ENCODE peak calls at places on chromosomes 13 and 19, in ten cellular contexts. U is brain microvascular endothelial cell; Q is cardiac fibroblast; M is naive thymus-derived CD4-positive, alpha-beta T cell; D is AG04450; W is tibial artery; S is CD8-positive, alpha-beta memory T cell; C is GM06990; V is left ventricle myocardium inferior; N is PC-9. T is an unnamed sample.

GRCh38 chr19:42325896-42326771 is 699 bp downstream of the MEGF8 start:
- DNase-seq in U (no peak), Q (no peak), M (no peak), D (no peak), W (no peak), S (peak; percentile 37), C (peak; percentile 56), V (peak; percentile 38), N (no peak), T (no peak)

GRCh38 chr13:58300974-58301681 is 669.6 kb downstream of the PCDH17 start:
- DNase-seq in U (no peak), Q (no peak), M (no peak), D (no peak), W (no peak), S (no peak), C (no peak), V (no peak), N (no peak), T (no peak)

GRCh38 chr19:58581227-58582141 is 8.3 kb upstream of the MZF1 start:
- DNase-seq in U (peak; percentile 85), Q (peak; percentile 90), M (peak; percentile 90), D (peak; percentile 74), W (peak; percentile 92), S (peak; percentile 86), C (peak; percentile 89), V (peak; percentile 87), N (no peak), T (peak; percentile 84)

GRCh38 chr19:31897292-31897691 is 448.1 kb upstream of the ZNF507 start:
- DNase-seq in U (no peak), Q (no peak), M (no peak), D (no peak), W (no peak), S (no peak), C (no peak), V (no peak), N (no peak), T (no peak)

GRCh38 chr13:33838567-33839131 is 20.7 kb downstream of the RFC3 start:
- DNase-seq in U (no peak), Q (peak; percentile 46), M (no peak), D (no peak), W (no peak), S (no peak), C (no peak), V (no peak), N (no peak), T (no peak)

GRCh38 chr13:41622545-41623429 is 165.4 kb downstream of the RGCC start:
- DNase-seq in U (peak; percentile 55), Q (peak; percentile 59), M (no peak), D (no peak), W (no peak), S (no peak), C (no peak), V (no peak), N (no peak), T (peak; percentile 46)

GRCh38 chr19:40807147-40808020 is 8.4 kb downstream of the EGLN2 start:
- DNase-seq in U (no peak), Q (no peak), M (no peak), D (no peak), W (no peak), S (peak; percentile 16), C (no peak), V (no peak), N (peak; percentile 57), T (no peak)

GRCh38 chr13:25493930-25494707 is 122.3 kb downstream of the ATP8A2 start:
- DNase-seq in U (no peak), Q (no peak), M (no peak), D (no peak), W (no peak), S (no peak), C (no peak), V (no peak), N (no peak), T (no peak)

GRCh38 chr19:46137915-46138473 is 10.0 kb upstream of the IGFL2 start:
- DNase-seq in U (no peak), Q (no peak), M (no peak), D (no peak), W (no peak), S (no peak), C (no peak), V (no peak), N (no peak), T (no peak)

GRCh38 chr19:16540948-16541347 is 1.3 kb downstream of the CHERP start:
- DNase-seq in U (no peak), Q (no peak), M (no peak), D (no peak), W (no peak), S (no peak), C (no peak), V (no peak), N (no peak), T (no peak)

GRCh38 chr19:1172353-1173159 is 1.5 kb downstream of the SBNO2 start:
- DNase-seq in U (no peak), Q (peak; percentile 79), M (no peak), D (no peak), W (peak; percentile 86), S (no peak), C (no peak), V (no peak), N (peak; percentile 42), T (peak; percentile 41)

GRCh38 chr19:36497001-36497400 is 7.6 kb upstream of the ZNF566 start:
- DNase-seq in U (no peak), Q (no peak), M (no peak), D (no peak), W (no peak), S (no peak), C (no peak), V (no peak), N (no peak), T (no peak)

DNA sequence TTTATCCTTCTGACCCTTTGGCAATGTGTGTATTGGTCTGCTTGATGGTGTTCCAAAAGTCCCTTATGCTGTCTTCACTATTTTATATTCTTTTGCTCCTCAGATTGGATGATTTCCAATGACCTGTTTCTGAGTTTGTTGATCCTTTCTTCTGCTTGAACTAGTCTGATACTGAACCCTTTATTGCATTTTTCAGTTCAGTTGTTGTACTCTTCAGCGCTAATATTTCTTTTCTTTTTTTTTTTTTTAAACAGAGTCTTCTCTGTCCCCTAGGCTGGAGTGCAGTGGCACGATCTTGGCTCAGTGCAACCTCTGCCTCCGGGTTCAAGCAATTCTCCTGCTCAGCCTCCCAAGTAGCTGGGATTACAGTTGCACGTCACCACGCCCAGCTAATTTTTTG is 12.6 kb upstream of the ZNF566 start:
- DNase-seq in U (no peak), Q (no peak), M (no peak), D (no peak), W (no peak), S (no peak), C (no peak), V (no peak), N (no peak), T (no peak)
- H3K4me3 ChIP-seq in U (no peak overlapping the region), Q (no peak overlapping the region), M (no peak overlapping the region), D (no peak overlapping the region), W (no peak overlapping the region), S (no peak overlapping the region), C (no peak overlapping the region), V (no peak overlapping the region), N (no peak overlapping the region), T (no peak overlapping the region)

GRCh38 chr13:43033038-43033437 is 9.7 kb downstream of the DNAJC15 start:
- DNase-seq in U (no peak), Q (no peak), M (no peak), D (no peak), W (no peak), S (no peak), C (no peak), V (no peak), N (no peak), T (no peak)

GRCh38 chr13:43042410-43042921 is 19.1 kb downstream of the DNAJC15 start:
- DNase-seq in U (no peak), Q (no peak), M (no peak), D (no peak), W (no peak), S (no peak), C (no peak), V (no peak), N (no peak), T (no peak)

GRCh38 chr13:43031881-43032280 is 8.5 kb downstream of the DNAJC15 start:
- DNase-seq in U (no peak), Q (peak; percentile 36), M (no peak), D (no peak), W (no peak), S (no peak), C (no peak), V (no peak), N (no peak), T (no peak)

GRCh38 chr13:43041368-43041921 is 18.1 kb downstream of the DNAJC15 start:
- DNase-seq in U (no peak), Q (no peak), M (no peak), D (no peak), W (no peak), S (no peak), C (no peak), V (no peak), N (no peak), T (no peak)

GRCh38 chr13:43036386-43037220 is 13.2 kb downstream of the DNAJC15 start:
- DNase-seq in U (no peak), Q (peak; percentile 83), M (no peak), D (no peak), W (no peak), S (no peak), C (no peak), V (peak; percentile 74), N (no peak), T (peak; percentile 45)
- H3K4me3 ChIP-seq in U (no peak overlapping the region), Q (no peak overlapping the region), M (no peak overlapping the region), D (no peak overlapping the region), W (no peak overlapping the region), S (no peak overlapping the region), C (no peak overlapping the region), V (peak overlapping the region; percentile 52), N (no peak overlapping the region), T (no peak overlapping the region)

DNA sequence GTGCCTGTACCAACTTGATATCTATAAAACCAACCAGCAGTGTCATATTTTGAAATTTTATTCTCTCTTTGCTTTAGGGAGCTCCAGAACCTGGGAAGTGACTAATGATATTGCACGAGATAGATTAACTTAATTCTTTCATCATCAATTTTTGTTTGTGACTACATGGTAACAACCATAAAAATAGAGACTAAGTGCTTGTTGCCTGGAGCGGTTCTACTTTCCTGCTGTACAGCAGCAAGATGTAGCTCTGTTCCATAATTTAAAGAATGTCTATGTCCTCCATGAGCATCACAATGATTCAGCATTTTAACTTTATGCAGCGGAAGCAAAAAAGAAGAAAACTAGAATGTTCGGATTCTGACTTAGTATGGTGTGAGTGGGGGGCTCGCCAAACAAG is 275.7 kb downstream of the KLF5 start:
- DNase-seq in U (no peak), Q (peak; percentile 13), M (no peak), D (no peak), W (no peak), S (no peak), C (no peak), V (no peak), N (peak; percentile 69), T (no peak)
- H3K4me3 ChIP-seq in U (no peak overlapping the region), Q (no peak overlapping the region), M (no peak overlapping the region), D (no peak overlapping the region), W (no peak overlapping the region), S (no peak overlapping the region), C (no peak overlapping the region), V (no peak overlapping the region), N (no peak overlapping the region), T (no peak overlapping the region)

DNA sequence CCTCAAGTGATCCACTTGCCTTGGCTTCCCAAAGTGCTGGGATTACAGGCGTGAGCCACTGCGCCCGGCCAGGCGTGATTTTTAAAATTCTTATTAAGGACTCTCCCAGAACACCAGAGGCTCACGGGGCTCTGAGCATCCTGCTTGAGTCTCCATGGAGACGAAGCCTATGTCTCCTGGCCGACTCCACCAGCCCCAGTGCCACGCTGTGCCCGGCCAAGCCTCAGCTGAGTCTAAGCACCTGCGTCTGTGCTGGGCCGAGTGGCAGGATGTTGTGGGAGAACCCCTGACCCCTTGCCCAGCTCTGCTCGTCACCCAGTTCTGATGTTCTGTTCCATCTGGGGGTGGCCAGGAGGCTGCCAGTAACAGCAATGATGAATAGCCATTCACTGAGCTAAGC is 3.9 kb upstream of the CELF5 start:
- DNase-seq in U (no peak), Q (no peak), M (no peak), D (no peak), W (no peak), S (no peak), C (no peak), V (no peak), N (no peak), T (no peak)
- H3K4me3 ChIP-seq in U (no peak overlapping the region), Q (no peak overlapping the region), M (no peak overlapping the region), D (no peak overlapping the region), W (no peak overlapping the region), S (no peak overlapping the region), C (no peak overlapping the region), V (no peak overlapping the region), N (no peak overlapping the region), T (no peak overlapping the region)

T was measured in astrocyte of the spinal cord.